ENCODE peak calls at places on chromosome 13, in eight cellular contexts. R, L, C, A, O, T, B and S are unnamed samples.

GRCh38 chr13:114107686-114108081 is 24.7 kb downstream of the RASA3 start:
- DNase-seq in T (no peak), B (no peak), A (peak), C (no peak), L (peak), O (peak), R (no peak), S (no peak)

GRCh38 chr13:39604736-39605135 is 1.7 kb upstream of the LHFPL6 start:
- DNase-seq in B (no peak), O (no peak), A (no peak), L (no peak), R (no peak), T (no peak), C (no peak), S (no peak)

GRCh38 chr13:38103851-38104250 is 234.3 kb upstream of the TRPC4 start:
- DNase-seq in L (no peak), B (no peak), A (peak), O (peak), R (no peak), T (no peak), C (no peak), S (no peak)

GRCh38 chr13:86020350-86021002 is 221.3 kb upstream of the SLITRK6 start:
- DNase-seq in R (no peak), L (peak), B (no peak), O (peak), A (peak), C (no peak), T (no peak), S (no peak)

GRCh38 chr13:67107973-67108372 is 122.2 kb downstream of the PCDH9 start:
- DNase-seq in L (no peak), R (no peak), B (no peak), A (no peak), O (no peak), T (no peak), C (no peak), S (no peak)

GRCh38 chr13:113941571-113942191 is 32.2 kb downstream of the C13orf46 start:
- DNase-seq in T (no peak), R (no peak), L (no peak), O (peak), A (peak), C (no peak), B (peak), S (no peak)

GRCh38 chr13:40764587-40765403 is 6.2 kb downstream of the MRPS31 start:
- DNase-seq in C (peak), B (no peak), T (no peak), L (no peak), A (peak), R (no peak), O (peak), S (no peak)

GRCh38 chr13:40974460-40975407 is 44.4 kb downstream of the ELF1 start:
- DNase-seq in C (peak), B (peak), A (peak), T (no peak), R (no peak), O (peak), L (no peak), S (peak)

GRCh38 chr13:40406405-40407138 is 259.9 kb downstream of the FOXO1 start:
- DNase-seq in A (peak), L (peak), C (no peak), O (peak), T (no peak), B (no peak), R (no peak), S (peak)

GRCh38 chr13:28031220-28031903 is 42.9 kb upstream of the URAD start:
- DNase-seq in R (peak), C (no peak), A (no peak), L (no peak), O (no peak), T (no peak), B (peak), S (no peak)

GRCh38 chr13:41028051-41028450 is 8.9 kb upstream of the ELF1 start:
- DNase-seq in A (peak), C (no peak), L (no peak), R (no peak), O (peak), B (no peak), T (no peak), S (no peak)

GRCh38 chr13:20938302-20938701 is 35.8 kb upstream of the XPO4 start:
- DNase-seq in T (no peak), C (no peak), O (no peak), A (no peak), B (no peak), L (no peak), R (no peak), S (no peak)

GRCh38 chr13:36533806-36534205 is 101.5 kb downstream of the CCNA1 start:
- DNase-seq in C (no peak), R (no peak), O (no peak), B (no peak), T (no peak), A (peak), L (no peak), S (no peak)

DNA sequence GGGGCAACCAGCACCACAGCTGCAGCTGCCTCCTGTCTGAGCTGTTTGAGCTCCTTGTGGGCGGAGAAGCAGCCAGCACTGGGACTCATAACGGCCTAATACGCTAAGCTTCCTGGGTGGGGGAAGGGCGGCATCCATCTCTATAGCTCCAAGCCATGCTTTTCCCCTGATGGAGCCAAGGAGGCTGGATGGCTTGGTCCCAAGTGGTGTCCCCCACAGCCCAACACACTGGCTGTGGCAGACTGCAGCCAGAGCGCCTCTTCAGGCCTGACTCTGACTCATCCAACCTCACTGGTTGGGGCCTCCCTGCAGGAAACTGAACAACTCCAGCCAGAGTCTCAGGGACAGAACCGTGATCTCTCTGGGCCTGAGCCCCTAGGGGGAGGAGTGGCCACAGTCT is 537.3 kb downstream of the SUCLA2 start:
- DNase-seq in C (no peak), L (peak), T (no peak), R (no peak), B (no peak), A (peak), O (peak), S (peak)
- TF ChIP-seq CTCF in C (no peak), L (no peak), T (no peak), R (no peak), B (no peak), A (no peak), O (no peak), S (peak)

GRCh38 chr13:60369242-60369641 is 27.8 kb upstream of the TDRD3 start:
- DNase-seq in B (no peak), R (no peak), T (no peak), L (no peak), A (no peak), C (no peak), O (no peak), S (no peak)
- TF ChIP-seq CTCF in B (no peak), R (peak), T (no peak), L (peak), A (peak), C (no peak), O (peak), S (peak)

GRCh38 chr13:24680921-24681585 is 845 bp downstream of the ATP12A start:
- DNase-seq in O (no peak), A (no peak), C (no peak), T (no peak), L (no peak), B (no peak), R (no peak), S (no peak)

GRCh38 chr13:24682353-24682752 is 2.1 kb downstream of the ATP12A start:
- DNase-seq in R (no peak), L (no peak), O (no peak), A (no peak), B (peak), C (no peak), T (no peak), S (no peak)

GRCh38 chr13:24679686-24680085 is 522 bp upstream of the ATP12A start:
- DNase-seq in B (no peak), R (no peak), L (no peak), T (no peak), C (no peak), O (no peak), A (no peak), S (no peak)

GRCh38 chr13:24681930-24682329 is 1.7 kb downstream of the ATP12A start:
- DNase-seq in T (no peak), O (no peak), A (no peak), B (no peak), L (no peak), C (no peak), R (no peak), S (no peak)

GRCh38 chr13:24680258-24680920 is at the start of gene ATP12A:
- DNase-seq in A (no peak), B (no peak), L (no peak), O (no peak), T (no peak), C (peak), R (no peak), S (no peak)
- TF ChIP-seq CTCF in A (no peak), B (no peak), L (no peak), O (no peak), T (no peak), C (no peak), R (peak), S (no peak)

DNA sequence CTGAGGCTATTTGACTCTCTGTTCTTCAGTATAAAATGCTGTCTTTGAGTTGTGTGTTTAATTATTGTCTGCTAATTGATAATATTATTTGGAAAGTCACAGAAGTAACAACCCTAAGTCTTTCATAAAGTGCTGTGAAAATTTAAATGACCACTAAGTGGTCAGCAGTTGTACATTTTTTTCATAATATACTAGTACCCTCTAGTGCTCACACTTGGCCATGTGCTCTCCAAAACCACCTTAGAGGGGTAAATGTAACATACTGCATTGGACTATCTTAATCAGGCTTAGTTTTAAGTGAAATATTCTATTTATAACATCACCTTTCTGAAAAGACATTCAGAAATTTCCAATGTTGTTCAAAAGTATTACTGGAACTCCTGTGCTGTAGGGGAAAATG is 745.3 kb downstream of the GPC5 start:
- DNase-seq in B (no peak), A (no peak), R (no peak), T (no peak), C (no peak), L (no peak), O (no peak), S (no peak)
- TF ChIP-seq CTCF in B (no peak), A (peak), R (no peak), T (no peak), C (no peak), L (no peak), O (no peak), S (no peak)

GRCh38 chr13:46712524-46712923 is 84.4 kb downstream of the ESD start:
- DNase-seq in B (no peak), T (no peak), O (no peak), A (no peak), L (no peak), C (no peak), R (no peak), S (no peak)
- TF ChIP-seq CTCF in B (no peak), T (no peak), O (no peak), A (no peak), L (peak), C (no peak), R (no peak), S (no peak)

DNA sequence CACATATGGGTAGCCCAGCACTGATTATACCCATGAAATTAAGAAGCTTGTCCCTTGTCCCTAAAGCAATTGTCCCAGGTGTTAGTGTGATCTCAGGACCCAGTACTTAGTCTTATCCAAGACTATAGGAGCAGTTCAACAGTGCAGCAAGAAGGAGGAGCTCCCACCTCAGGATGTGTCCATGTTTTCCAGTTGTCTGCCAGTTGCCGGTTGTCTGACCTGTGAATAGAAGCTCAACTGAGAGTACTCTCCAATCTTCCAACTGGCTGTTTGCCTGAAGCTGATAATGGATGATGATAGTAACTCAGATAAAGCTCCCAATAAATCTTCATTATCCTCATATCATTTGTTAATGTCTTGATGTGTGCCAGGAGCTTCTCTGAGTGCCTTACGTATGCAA is 107.2 kb upstream of the HTR2A start:
- DNase-seq in C (no peak), A (peak), T (no peak), B (no peak), R (no peak), L (no peak), O (peak), S (no peak)
- TF ChIP-seq CTCF in C (no peak), A (peak), T (no peak), B (no peak), R (no peak), L (peak), O (peak), S (no peak)